ENCODE peak calls at places on chromosomes 4 and X, in seven cellular contexts. X, K, J, M, C, V and R are unnamed samples.

GRCh38 chr4:123606336-123606735 is 209.7 kb downstream of the SPRY1 start:
- DNase-seq in X (no peak), K (no peak), J (no peak), M (no peak), C (no peak), V (no peak), R (no peak)

GRCh38 chr4:183860726-183861125 is 44.4 kb upstream of the STOX2 start:
- DNase-seq in X (peak; percentile 35), K (no peak), J (no peak), M (no peak), C (no peak), V (no peak), R (no peak)

GRCh38 chr4:82421796-82422560 is 8.3 kb downstream of the HNRNPDL start:
- DNase-seq in X (no peak), K (no peak), J (no peak), M (peak; percentile 34), C (no peak), V (no peak), R (no peak)

GRCh38 chrX:148049441-148049840 is 68.3 kb downstream of the FMR1NB start:
- DNase-seq in X (peak; percentile 8), K (no peak), J (peak; percentile 47), M (peak; percentile 58), C (peak; percentile 1), V (no peak), R (no peak)

GRCh38 chrX:101550825-101551767 is 749 bp downstream of the ARMCX1 start:
- DNase-seq in X (peak; percentile 4), K (no peak), J (peak; percentile 45), M (peak; percentile 68), C (no peak), V (no peak), R (no peak)

GRCh38 chrX:54280466-54280865 is 77.4 kb downstream of the WNK3 start:
- DNase-seq in X (no peak), K (no peak), J (no peak), M (no peak), C (no peak), V (no peak), R (no peak)

GRCh38 chrX:150508461-150509367 is 59.7 kb upstream of the MTM1 start:
- DNase-seq in X (no peak), K (no peak), J (peak; percentile 67), M (peak; percentile 48), C (no peak), V (no peak), R (no peak)

GRCh38 chr4:54961357-54961975 is 163.9 kb downstream of the KDR start:
- DNase-seq in X (peak; percentile 14), K (no peak), J (peak; percentile 54), M (peak; percentile 61), C (peak; percentile 12), V (no peak), R (no peak)

GRCh38 chr4:24768006-24768405 is 27.4 kb upstream of the SOD3 start:
- DNase-seq in X (no peak), K (no peak), J (no peak), M (no peak), C (no peak), V (no peak), R (no peak)

GRCh38 chr4:87956501-87956900 is 19.0 kb upstream of the SPP1 start:
- DNase-seq in X (no peak), K (no peak), J (no peak), M (no peak), C (no peak), V (no peak), R (no peak)

GRCh38 chr4:142567620-142568451 is 278.3 kb downstream of the INPP4B start:
- DNase-seq in X (peak; percentile 51), K (no peak), J (peak; percentile 68), M (peak; percentile 7), C (peak; percentile 48), V (no peak), R (no peak)

GRCh38 chrX:133414399-133415275 is 652 bp downstream of the GPC4 start:
- DNase-seq in X (peak; percentile 46), K (no peak), J (no peak), M (peak; percentile 8), C (peak; percentile 20), V (no peak), R (no peak)

GRCh38 chrX:30615229-30615628 is 37.7 kb upstream of the TASL start:
- DNase-seq in X (peak; percentile 43), K (no peak), J (peak; percentile 35), M (no peak), C (no peak), V (no peak), R (no peak)

GRCh38 chr4:71261633-71262121 is 77.1 kb upstream of the SLC4A4 start:
- DNase-seq in X (no peak), K (no peak), J (no peak), M (no peak), C (no peak), V (no peak), R (no peak)

GRCh38 chr4:78410651-78411050 is 140.9 kb upstream of the ANXA3 start:
- DNase-seq in X (no peak), K (no peak), J (no peak), M (no peak), C (no peak), V (no peak), R (no peak)

GRCh38 chr4:41619161-41619560 is 81.2 kb downstream of the LIMCH1 start:
- DNase-seq in X (no peak), K (no peak), J (no peak), M (peak; percentile 81), C (no peak), V (no peak), R (no peak)
- TF ChIP-seq CTCF in X (no peak), K (no peak), J (no peak), M (no peak), C (no peak), V (no peak), R (no peak)

DNA sequence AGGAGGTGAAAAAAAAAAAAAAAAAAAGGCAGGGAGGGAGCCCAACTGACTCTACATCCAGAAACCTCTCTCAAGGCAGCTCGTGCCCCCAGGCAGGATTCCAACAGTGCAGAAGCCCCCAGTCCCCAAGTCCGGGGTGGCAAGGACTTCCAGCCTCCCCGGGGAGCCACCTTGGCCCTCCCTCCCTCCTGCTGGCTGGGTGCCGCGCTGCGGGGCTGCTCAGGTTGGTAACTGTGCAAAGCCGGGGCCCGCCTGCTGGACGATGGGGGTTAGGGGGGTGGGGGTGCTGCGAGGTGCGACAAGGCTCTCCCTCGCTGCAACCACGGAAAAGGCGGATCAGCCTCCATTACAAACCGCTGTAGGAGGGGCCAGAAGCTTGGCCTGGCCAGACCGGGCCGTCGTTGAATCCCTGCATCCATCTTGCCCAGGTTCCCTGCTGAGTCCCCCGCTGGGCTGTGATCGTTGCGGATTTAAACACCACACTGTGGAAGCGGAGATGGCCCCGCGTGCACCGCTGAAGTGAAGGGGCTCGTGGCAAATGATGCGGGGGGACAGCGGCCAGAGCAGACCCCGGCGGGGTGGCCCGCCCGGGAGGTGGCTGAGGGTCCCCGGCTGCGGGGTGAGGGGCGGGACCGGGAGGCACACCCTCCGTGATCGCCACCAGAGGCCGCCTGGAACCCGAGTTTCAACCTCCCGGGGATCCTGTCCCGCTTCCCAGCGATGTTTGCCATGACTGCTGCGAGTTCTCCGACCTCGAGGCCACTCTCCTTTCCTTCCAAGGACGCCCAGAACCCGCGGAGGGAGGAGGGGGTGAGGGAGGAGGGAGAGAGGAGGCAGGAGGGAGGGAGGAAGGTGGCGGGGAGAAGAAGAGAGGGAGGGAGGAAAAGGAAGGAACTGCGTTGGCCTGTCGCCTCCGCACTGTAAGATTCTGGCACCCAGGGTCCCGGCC is 58.0 kb upstream of the DDX3X start:
- DNase-seq in X (peak; percentile 17), K (peak; percentile 39), J (peak; percentile 65), M (peak; percentile 63), C (peak; percentile 78), V (peak; percentile 90), R (peak; percentile 16)
- TF ChIP-seq CTCF in X (peak; percentile 68), K (no peak), J (peak; percentile 52), M (peak; percentile 11), C (no peak), V (peak; percentile 87), R (no peak)

GRCh38 chrX:46382595-46382994 is 162.6 kb downstream of the ZNF674 start:
- DNase-seq in X (no peak), K (no peak), J (no peak), M (no peak), C (no peak), V (no peak), R (no peak)

GRCh38 chrX:46381630-46382029 is 163.6 kb downstream of the ZNF674 start:
- DNase-seq in X (peak; percentile 11), K (no peak), J (peak; percentile 14), M (peak; percentile 62), C (peak; percentile 53), V (peak; percentile 33), R (no peak)

GRCh38 chrX:46383006-46383405 is 162.2 kb downstream of the ZNF674 start:
- DNase-seq in X (no peak), K (no peak), J (no peak), M (no peak), C (no peak), V (no peak), R (no peak)

DNA sequence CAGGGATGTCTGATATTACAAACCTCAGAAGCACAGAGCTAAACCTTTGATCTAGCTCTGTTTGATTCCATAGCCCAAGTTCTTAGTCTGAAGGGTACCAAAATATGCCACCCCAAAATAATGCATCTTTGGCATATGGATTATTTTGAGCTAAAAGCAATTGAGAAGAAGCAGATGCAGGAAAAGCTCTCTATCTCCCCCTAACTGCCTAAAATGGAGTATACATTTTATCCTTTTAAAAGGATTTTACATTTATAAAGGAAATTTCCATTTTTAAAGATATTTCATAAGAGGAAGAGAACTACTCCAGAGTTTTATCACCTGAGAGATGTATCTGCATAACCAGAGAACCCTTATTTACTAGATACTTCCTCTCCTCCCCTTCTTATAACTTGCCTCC is 158.7 kb downstream of the ZNF674 start:
- DNase-seq in X (no peak), K (no peak), J (no peak), M (no peak), C (no peak), V (no peak), R (no peak)
- TF ChIP-seq CTCF in X (peak; percentile 50), K (no peak), J (peak; percentile 56), M (peak; percentile 40), C (peak; percentile 27), V (no peak), R (no peak)

GRCh38 chr4:130147618-130148017 is 1051.7 kb downstream of the C4orf33 start:
- DNase-seq in X (no peak), K (no peak), J (no peak), M (peak; percentile 65), C (no peak), V (no peak), R (no peak)
- TF ChIP-seq CTCF in X (no peak), K (no peak), J (no peak), M (no peak), C (no peak), V (no peak), R (no peak)

DNA sequence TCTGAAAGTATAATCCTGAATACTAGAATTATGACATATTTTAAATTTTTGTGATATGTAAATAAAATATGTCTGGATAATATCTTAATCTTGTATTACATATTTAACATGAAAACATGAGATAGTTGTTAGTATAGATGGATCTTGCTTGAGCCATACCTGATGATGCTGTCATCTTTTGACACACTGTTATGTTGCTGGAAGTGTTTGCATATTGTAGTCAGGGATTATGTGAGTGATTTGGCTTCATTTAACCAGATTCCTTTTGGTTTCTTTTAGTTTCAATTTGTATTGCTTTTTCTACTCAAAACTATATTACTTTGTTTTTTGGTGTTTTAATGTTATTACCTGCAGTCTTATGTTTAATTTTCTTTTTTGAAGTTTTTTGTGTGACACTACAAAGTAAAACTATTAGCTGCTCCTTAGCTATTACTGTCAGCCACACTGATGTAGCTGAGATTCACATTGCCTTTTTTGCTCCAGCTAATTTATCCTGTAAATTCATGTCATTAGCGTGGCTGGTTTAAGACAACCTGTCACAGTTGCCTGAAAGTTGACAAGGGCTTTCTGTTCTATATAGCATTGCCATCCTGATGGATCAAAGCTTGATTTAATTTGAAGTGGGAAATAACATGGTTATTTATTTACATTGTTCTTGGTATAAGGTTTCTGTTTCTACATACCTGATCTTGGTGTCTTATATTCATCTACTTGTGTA is 33.7 kb downstream of the METAP1 start:
- DNase-seq in X (no peak), K (no peak), J (no peak), M (no peak), C (no peak), V (no peak), R (no peak)
- TF ChIP-seq CTCF in X (no peak), K (no peak), J (no peak), M (no peak), C (no peak), V (no peak), R (no peak)